ENCODE peak calls at places on chromosomes 5 and 9, in four cellular contexts. One of them, this sample, is unnamed.

GRCh38 chr5:132777209-132778069 is at the start of gene SEPTIN8:
- DNase-seq in IMR-90: no peak
- DNase-seq in HepG2: no peak
- DNase-seq in K562: peak; percentile 87
- DNase-seq in this sample: peak; percentile 70

GRCh38 chr9:36436909-36437308 is 36.8 kb upstream of the RNF38 start:
- DNase-seq in IMR-90: peak; percentile 20
- DNase-seq in HepG2: no peak
- DNase-seq in K562: no peak
- DNase-seq in this sample: no peak

GRCh38 chr5:57157191-57157590 is 16.7 kb upstream of the GPBP1 start:
- DNase-seq in IMR-90: no peak
- DNase-seq in HepG2: no peak
- DNase-seq in K562: no peak
- DNase-seq in this sample: no peak

GRCh38 chr5:42583322-42583721 is 160.1 kb downstream of the GHR start:
- DNase-seq in IMR-90: peak; percentile 38
- DNase-seq in HepG2: peak; percentile 64
- DNase-seq in K562: peak; percentile 69
- DNase-seq in this sample: peak; percentile 58

GRCh38 chr5:149988126-149988525 is 12.3 kb downstream of the TIGD6 start:
- DNase-seq in IMR-90: no peak
- DNase-seq in HepG2: no peak
- DNase-seq in K562: no peak
- DNase-seq in this sample: no peak

GRCh38 chr9:107929439-107929838 is 439.9 kb upstream of the KLF4 start:
- DNase-seq in IMR-90: peak; percentile 65
- DNase-seq in HepG2: no peak
- DNase-seq in K562: no peak
- DNase-seq in this sample: no peak

GRCh38 chr5:154236011-154236410 is 45.5 kb downstream of the GALNT10 start:
- DNase-seq in IMR-90: no peak
- DNase-seq in HepG2: no peak
- DNase-seq in K562: no peak
- DNase-seq in this sample: no peak

GRCh38 chr5:75694781-75695180 is 22.5 kb downstream of the POC5 start:
- DNase-seq in IMR-90: no peak
- DNase-seq in HepG2: no peak
- DNase-seq in K562: no peak
- DNase-seq in this sample: no peak

GRCh38 chr9:129237804-129238203 is 59.7 kb upstream of the IER5L start:
- DNase-seq in IMR-90: no peak
- DNase-seq in HepG2: no peak
- DNase-seq in K562: no peak
- DNase-seq in this sample: no peak

GRCh38 chr9:107322643-107323042 is 39.6 kb downstream of the RAD23B start:
- DNase-seq in IMR-90: no peak
- DNase-seq in HepG2: peak; percentile 37
- DNase-seq in K562: no peak
- DNase-seq in this sample: no peak

GRCh38 chr5:151178779-151179488 is 21.4 kb upstream of the ANXA6 start:
- DNase-seq in IMR-90: no peak
- DNase-seq in HepG2: no peak
- DNase-seq in K562: no peak
- DNase-seq in this sample: no peak

GRCh38 chr5:156474251-156474650 is 147.3 kb downstream of the SGCD start:
- DNase-seq in IMR-90: peak; percentile 73
- DNase-seq in HepG2: no peak
- DNase-seq in K562: no peak
- DNase-seq in this sample: no peak

GRCh38 chr9:134936762-134937555 is 19.2 kb upstream of the FCN1 start:
- DNase-seq in IMR-90: no peak
- DNase-seq in HepG2: no peak
- DNase-seq in K562: no peak
- DNase-seq in this sample: no peak

GRCh38 chr5:34686762-34687268 is 30.7 kb downstream of the RAI14 start:
- DNase-seq in IMR-90: peak; percentile 99
- DNase-seq in HepG2: peak; percentile 86
- DNase-seq in K562: peak; percentile 81
- DNase-seq in this sample: peak; percentile 71

GRCh38 chr5:2511131-2511530 is 240.3 kb downstream of the IRX2 start:
- DNase-seq in IMR-90: no peak
- DNase-seq in HepG2: no peak
- DNase-seq in K562: no peak
- DNase-seq in this sample: no peak

GRCh38 chr5:163503106-163504090 is 2.0 kb upstream of the MAT2B start:
- DNase-seq in IMR-90: peak; percentile 82
- DNase-seq in HepG2: peak; percentile 67
- DNase-seq in K562: peak; percentile 39
- DNase-seq in this sample: peak; percentile 54
- TF ChIP-seq MAZ in IMR-90: no peak
- TF ChIP-seq MAZ in HepG2: no peak
- TF ChIP-seq MAZ in K562: no peak
- TF ChIP-seq MAZ in this sample: no peak

GRCh38 chr9:124475158-124475867 is 25.1 kb downstream of the ADGRD2 start:
- DNase-seq in IMR-90: no peak
- DNase-seq in HepG2: no peak
- DNase-seq in K562: no peak
- DNase-seq in this sample: no peak
- TF ChIP-seq CTCF in IMR-90: no peak
- TF ChIP-seq CTCF in HepG2: peak; percentile 75
- TF ChIP-seq CTCF in K562: peak; percentile 18
- TF ChIP-seq CTCF in this sample: no peak

GRCh38 chr9:117412006-117412715 is 2.7 kb downstream of the ASTN2 start:
- DNase-seq in IMR-90: no peak
- DNase-seq in HepG2: no peak
- DNase-seq in K562: no peak
- DNase-seq in this sample: no peak

GRCh38 chr9:117413346-117414219 is 1.3 kb downstream of the ASTN2 start:
- DNase-seq in IMR-90: no peak
- DNase-seq in HepG2: no peak
- DNase-seq in K562: no peak
- DNase-seq in this sample: no peak

GRCh38 chr9:117411547-117411946 is 3.3 kb downstream of the ASTN2 start:
- DNase-seq in IMR-90: peak; percentile 6
- DNase-seq in HepG2: peak; percentile 18
- DNase-seq in K562: peak; percentile 19
- DNase-seq in this sample: peak; percentile 51

GRCh38 chr9:117414220-117414905 is 494 bp downstream of the ASTN2 start:
- DNase-seq in IMR-90: no peak
- DNase-seq in HepG2: no peak
- DNase-seq in K562: no peak
- DNase-seq in this sample: no peak

DNA sequence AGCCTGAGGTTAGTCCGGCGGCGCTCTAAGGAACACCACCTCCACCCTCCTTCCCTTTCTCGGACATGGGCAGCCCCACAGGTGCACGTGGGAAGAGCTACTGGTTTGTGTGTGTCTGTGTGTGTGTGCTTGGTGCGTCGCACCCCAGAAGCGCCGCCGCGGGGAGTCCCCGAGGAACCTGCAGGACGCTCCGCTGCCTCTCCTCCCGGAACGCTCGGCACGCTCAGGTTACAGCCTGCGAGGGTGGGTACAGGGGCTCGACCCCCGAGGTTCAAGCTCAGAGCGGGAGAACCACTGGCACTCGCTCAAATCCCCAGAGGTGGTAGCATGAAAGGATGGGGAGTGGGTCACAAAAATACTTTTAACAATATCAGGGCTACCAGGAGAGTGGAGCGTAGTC is 2.0 kb downstream of the ASTN2 start:
- DNase-seq in IMR-90: no peak
- DNase-seq in HepG2: no peak
- DNase-seq in K562: no peak
- DNase-seq in this sample: no peak
- TF ChIP-seq MAZ in IMR-90: no peak
- TF ChIP-seq MAZ in HepG2: no peak
- TF ChIP-seq MAZ in K562: no peak
- TF ChIP-seq MAZ in this sample: no peak

GRCh38 chr9:84294551-84294950 is 46.0 kb downstream of the SLC28A3 start:
- DNase-seq in IMR-90: no peak
- DNase-seq in HepG2: no peak
- DNase-seq in K562: peak; percentile 6
- DNase-seq in this sample: no peak
- TF ChIP-seq CTCF in IMR-90: peak; percentile 1
- TF ChIP-seq CTCF in HepG2: peak; percentile 16
- TF ChIP-seq CTCF in K562: peak; percentile 24
- TF ChIP-seq CTCF in this sample: no peak

GRCh38 chr9:85215416-85215815 is 526.3 kb downstream of the AGTPBP1 start:
- DNase-seq in IMR-90: no peak
- DNase-seq in HepG2: no peak
- DNase-seq in K562: no peak
- DNase-seq in this sample: no peak

GRCh38 chr9:85213650-85214607 is 527.8 kb downstream of the AGTPBP1 start:
- DNase-seq in IMR-90: no peak
- DNase-seq in HepG2: no peak
- DNase-seq in K562: no peak
- DNase-seq in this sample: no peak

GRCh38 chr9:85212209-85212608 is 529.5 kb downstream of the AGTPBP1 start:
- DNase-seq in IMR-90: no peak
- DNase-seq in HepG2: no peak
- DNase-seq in K562: no peak
- DNase-seq in this sample: peak; percentile 2

GRCh38 chr9:85215936-85216335 is 525.8 kb downstream of the AGTPBP1 start:
- DNase-seq in IMR-90: no peak
- DNase-seq in HepG2: no peak
- DNase-seq in K562: no peak
- DNase-seq in this sample: no peak

GRCh38 chr9:85212887-85213286 is 528.9 kb downstream of the AGTPBP1 start:
- DNase-seq in IMR-90: no peak
- DNase-seq in HepG2: no peak
- DNase-seq in K562: no peak
- DNase-seq in this sample: no peak
- TF ChIP-seq MAZ in IMR-90: no peak
- TF ChIP-seq MAZ in HepG2: no peak
- TF ChIP-seq MAZ in K562: no peak
- TF ChIP-seq MAZ in this sample: no peak

GRCh38 chr9:74303945-74304344 is 193.2 kb upstream of the RORB start:
- DNase-seq in IMR-90: no peak
- DNase-seq in HepG2: no peak
- DNase-seq in K562: no peak
- DNase-seq in this sample: no peak

GRCh38 chr9:74304598-74304997 is 192.5 kb upstream of the RORB start:
- DNase-seq in IMR-90: no peak
- DNase-seq in HepG2: no peak
- DNase-seq in K562: no peak
- DNase-seq in this sample: no peak

DNA sequence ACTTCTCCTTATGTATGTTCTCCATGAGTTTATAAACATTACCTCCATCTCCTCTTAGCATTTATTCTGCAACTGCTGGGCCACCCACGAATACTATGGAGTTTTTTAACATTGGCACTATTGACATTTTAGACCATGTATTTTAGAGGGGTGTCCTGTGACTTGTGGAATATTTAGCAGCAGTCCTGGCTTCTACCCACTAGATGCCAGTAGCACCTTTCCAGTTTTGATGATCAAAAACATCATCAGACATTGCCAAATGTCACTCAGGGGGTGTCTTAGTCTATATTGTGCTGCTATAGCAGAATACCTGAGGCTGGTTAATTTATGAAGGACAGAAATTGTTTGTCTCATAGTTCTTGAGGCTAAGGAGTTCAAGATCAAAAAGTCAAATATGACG is 187.5 kb upstream of the RORB start:
- DNase-seq in IMR-90: no peak
- DNase-seq in HepG2: no peak
- DNase-seq in K562: no peak
- DNase-seq in this sample: no peak
- TF ChIP-seq CTCF in IMR-90: no peak
- TF ChIP-seq CTCF in HepG2: no peak
- TF ChIP-seq CTCF in K562: no peak
- TF ChIP-seq CTCF in this sample: no peak

This sample was measured in A549.